ENCODE peak calls at places on chromosomes 4 and X, in nine cellular contexts. Y is Peyer's patch, J is AG10803, I is lower lobe of right lung, C is AG09309, E is choroid plexus epithelial cell, A is Calu3, N is GM13977, P is mammary epithelial cell. U is an unnamed sample.

GRCh38 chr4:128776794-128777216 is 32.7 kb upstream of the JADE1 start:
- DNase-seq in E (peak; percentile 93), Y (no peak), J (peak; percentile 96), N (no peak), P (peak; percentile 59), A (peak; percentile 36), I (peak; percentile 87), C (peak; percentile 70), U (no peak)

GRCh38 chr4:132737344-132737743 is 411.8 kb upstream of the PCDH10 start:
- DNase-seq in N (no peak), J (no peak), Y (no peak), C (no peak), P (no peak), I (no peak), A (no peak), E (no peak), U (no peak)

GRCh38 chrX:5646818-5647217 is 581.8 kb downstream of the NLGN4X start:
- DNase-seq in I (no peak), Y (no peak), J (no peak), N (peak; percentile 31), P (no peak), E (no peak), A (no peak), C (no peak), U (no peak)

GRCh38 chrX:70176938-70177533 is at the start of gene DGAT2L6:
- DNase-seq in N (peak; percentile 26), J (no peak), A (no peak), E (peak; percentile 9), I (no peak), C (no peak), Y (no peak), P (no peak), U (no peak)

GRCh38 chrX:72576161-72576896 is 3.7 kb upstream of the HDAC8 start:
- DNase-seq in J (peak; percentile 43), P (peak; percentile 10), A (no peak), Y (no peak), I (no peak), E (peak; percentile 79), C (peak; percentile 61), N (no peak), U (no peak)

GRCh38 chrX:43731086-43731485 is 75.0 kb downstream of the MAOA start:
- DNase-seq in J (no peak), E (no peak), A (no peak), N (no peak), Y (no peak), C (no peak), P (no peak), I (no peak), U (no peak)

GRCh38 chr4:73615613-73616012 is 4.6 kb downstream of the RASSF6 start:
- DNase-seq in I (no peak), E (peak; percentile 39), P (peak; percentile 73), Y (no peak), C (no peak), N (no peak), A (peak; percentile 59), J (no peak), U (no peak)

GRCh38 chr4:76659103-76659490 is 224.1 kb downstream of the SHROOM3 start:
- DNase-seq in J (no peak), P (no peak), A (no peak), I (no peak), Y (no peak), C (no peak), E (no peak), N (no peak), U (no peak)

GRCh38 chrX:11756354-11757318 is 1.4 kb upstream of the MSL3 start:
- DNase-seq in A (no peak), N (no peak), C (no peak), P (no peak), E (peak; percentile 16), Y (no peak), I (no peak), J (no peak), U (no peak)

GRCh38 chrX:12007881-12008280 is 130.4 kb upstream of the FRMPD4 start:
- DNase-seq in C (peak; percentile 40), J (peak; percentile 78), I (no peak), A (peak; percentile 56), E (peak; percentile 74), N (no peak), Y (no peak), P (peak; percentile 87), U (no peak)

GRCh38 chr4:155025762-155026457 is 182.5 kb upstream of the NPY2R start:
- DNase-seq in J (no peak), A (peak; percentile 36), I (peak; percentile 47), Y (no peak), N (no peak), E (peak; percentile 52), C (no peak), P (peak; percentile 36), U (no peak)

GRCh38 chr4:169335331-169335730 is 64.6 kb upstream of the SH3RF1 start:
- DNase-seq in Y (no peak), J (peak; percentile 38), C (no peak), P (peak; percentile 89), A (no peak), E (peak; percentile 35), N (no peak), I (no peak), U (no peak)

DNA sequence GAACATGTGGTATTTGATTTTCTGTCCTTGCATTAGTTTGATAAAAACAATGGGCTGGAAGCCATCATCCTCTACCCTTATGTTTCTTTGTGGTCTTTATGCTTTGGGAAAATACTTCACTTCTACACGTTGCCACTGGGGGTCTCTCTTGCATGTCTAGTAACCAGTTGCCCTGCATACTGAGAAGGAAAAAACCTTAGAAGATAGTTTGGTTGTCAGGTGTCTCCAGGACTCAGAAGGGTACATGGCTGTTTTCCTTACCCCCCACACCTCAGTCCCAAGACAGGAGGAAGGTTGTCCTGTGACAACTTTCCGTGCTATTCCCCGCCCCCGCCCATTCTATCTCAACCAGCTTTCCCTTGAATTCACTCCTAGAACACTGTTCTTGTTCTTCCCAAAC is 62.1 kb upstream of the LANCL3 start:
- DNase-seq in A (peak; percentile 18), P (peak; percentile 6), N (no peak), Y (no peak), E (peak; percentile 31), C (no peak), J (no peak), I (no peak), U (no peak)
- TF ChIP-seq CTCF in A (no peak), P (peak; percentile 47), N (peak; percentile 22), Y (no peak), E (peak; percentile 41), C (peak; percentile 31), J (peak; percentile 13), I (peak; percentile 32), U (no peak)

GRCh38 chr4:140309124-140309870 is 64.1 kb upstream of the SCOC start:
- DNase-seq in I (no peak), C (no peak), A (no peak), J (peak; percentile 68), E (peak; percentile 54), Y (no peak), N (no peak), P (peak; percentile 16), U (no peak)
- TF ChIP-seq CTCF in I (no peak), C (no peak), A (no peak), J (no peak), E (peak; percentile 10), Y (no peak), N (peak; percentile 8), P (peak; percentile 34), U (no peak)

DNA sequence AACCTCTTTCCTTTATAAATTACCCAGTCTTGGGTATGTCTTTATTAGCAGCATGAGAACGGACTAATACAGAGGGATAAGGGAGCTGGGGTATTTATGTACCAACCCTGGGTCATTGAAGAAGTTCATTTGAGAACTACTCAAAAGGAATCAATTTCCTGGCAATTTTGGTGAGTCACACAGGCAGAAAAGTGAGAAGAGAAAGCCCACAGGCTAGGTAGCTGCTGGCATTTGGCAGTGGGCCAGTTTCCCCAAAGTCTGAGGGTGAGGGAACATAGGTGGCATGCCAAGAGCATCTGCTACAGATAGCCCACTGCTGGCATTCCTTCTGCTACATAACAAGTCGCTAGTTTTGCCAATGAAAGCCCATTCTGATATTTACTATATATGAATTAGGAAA is 411.2 kb downstream of the MID1IP1 start:
- DNase-seq in A (peak; percentile 51), E (no peak), N (no peak), C (no peak), Y (no peak), P (no peak), I (no peak), J (no peak), U (no peak)
- TF ChIP-seq CTCF in A (no peak), E (no peak), N (no peak), C (no peak), Y (no peak), P (no peak), I (no peak), J (no peak), U (no peak)

DNA sequence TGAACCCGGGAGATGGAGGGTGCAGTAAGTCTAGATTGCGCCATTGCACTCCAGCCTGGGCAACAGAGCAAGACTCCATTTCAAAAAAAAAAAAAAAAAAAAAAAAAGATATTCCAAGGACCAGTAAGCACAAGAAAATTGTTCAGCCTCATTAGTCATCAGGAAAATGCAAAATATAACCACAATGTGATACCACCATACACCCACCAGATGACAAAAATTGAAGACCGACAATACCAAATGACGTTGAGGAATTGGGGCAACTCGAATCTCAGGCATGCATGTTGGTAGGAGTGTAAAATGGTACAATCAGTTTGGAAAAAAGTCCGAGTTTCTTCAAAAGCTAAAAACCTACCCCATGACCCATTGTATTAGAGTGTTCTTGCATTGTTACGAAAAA is 130.2 kb upstream of the FAM9B start:
- DNase-seq in Y (no peak), C (no peak), A (no peak), E (no peak), N (no peak), J (peak; percentile 20), P (no peak), I (no peak), U (no peak)
- TF ChIP-seq CTCF in Y (no peak), C (no peak), A (no peak), E (no peak), N (no peak), J (no peak), P (no peak), I (no peak), U (no peak)

GRCh38 chr4:4541661-4542570 is at the start of gene STX18:
- DNase-seq in C (peak; percentile 49), Y (peak; percentile 95), N (peak; percentile 88), A (peak; percentile 87), P (peak; percentile 85), I (peak; percentile 92), E (peak; percentile 91), J (peak; percentile 86), U (peak; percentile 92)
- TF ChIP-seq CTCF in C (no peak), Y (no peak), N (no peak), A (no peak), P (peak; percentile 23), I (no peak), E (no peak), J (no peak), U (no peak)

GRCh38 chrX:101362116-101362515 is 13.6 kb upstream of the TIMM8A start:
- DNase-seq in Y (no peak), I (no peak), J (no peak), E (no peak), P (no peak), A (no peak), N (no peak), C (no peak), U (no peak)

GRCh38 chrX:101362757-101363156 is 14.2 kb upstream of the TIMM8A start:
- DNase-seq in A (no peak), N (no peak), C (no peak), J (no peak), Y (no peak), P (no peak), E (no peak), I (no peak), U (no peak)

GRCh38 chrX:101359966-101360365 is 11.4 kb upstream of the TIMM8A start:
- DNase-seq in I (no peak), P (peak; percentile 9), A (no peak), Y (no peak), J (peak; percentile 3), N (no peak), E (no peak), C (no peak), U (no peak)

GRCh38 chrX:101357166-101357795 is 8.7 kb upstream of the TIMM8A start:
- DNase-seq in P (no peak), A (no peak), J (peak; percentile 2), Y (no peak), E (peak; percentile 40), I (no peak), N (no peak), C (no peak), U (no peak)
- TF ChIP-seq CTCF in P (peak; percentile 31), A (no peak), J (peak; percentile 37), Y (no peak), E (peak; percentile 47), I (no peak), N (peak; percentile 19), C (peak; percentile 29), U (no peak)